ENCODE peak calls at places on chromosome 1, in ten cellular contexts. Y is activated CD4-positive, alpha-beta T cell treated with anti-CD3 and anti-CD28 coated beads for 36 hours; O is upper lobe of left lung; F is activated T-helper 17 cell treated with anti-CD3 and anti-CD28 coated beads, Interleukin-2, amount 50 U/mL, for 72 hours; S is activated CD8-positive, alpha-beta T cell treated with anti-CD3 and anti-CD28 coated beads, Interleukin-2, amount 10 ng/mL, durations not matched to agents 7 days and 5 days; A is K562; H is activated CD8-positive, alpha-beta memory T cell treated with anti-CD3 and anti-CD28 coated beads, Interleukin-2, amount 10 ng/mL, durations not matched to agents 7 days and 5 days; P is RWPE2; Z is mucosa of descending colon; M is stimulated activated effector memory CD8-positive, alpha-beta T cell treated with anti-CD3 and anti-CD28 coated beads, Interleukin-12 subunit alpha, Interleukin-12 subunit beta, amount 100 ng/mL, for 72 hours. X is an unnamed sample.
A peak's percentile ranks its signal among the peaks of the same experiment; 100 is the strongest.

GRCh38 chr1:72431810-72432209 is 149.5 kb upstream of the NEGR1 start:
- ATAC-seq in M (no peak), H (no peak), P (peak; percentile 74), Z (no peak), F (no peak), Y (no peak), O (no peak), S (no peak), A (no peak), X (no peak)

GRCh38 chr1:151867785-151868403 is 14.4 kb upstream of the THEM5 start:
- ATAC-seq in H (no peak), Y (peak; percentile 82), F (peak; percentile 88), S (no peak), Z (peak; percentile 84), M (peak; percentile 79), O (no peak), A (no peak), P (peak; percentile 66), X (peak; percentile 74)

GRCh38 chr1:63601912-63602311 is 8.7 kb downstream of the PGM1 start:
- ATAC-seq in Y (no peak), P (no peak), M (no peak), S (no peak), O (no peak), H (no peak), F (no peak), Z (no peak), A (no peak), X (no peak)

GRCh38 chr1:19504796-19505693 is 19.7 kb upstream of the CAPZB start:
- ATAC-seq in H (no peak), O (peak; percentile 86), F (peak; percentile 12), P (no peak), S (no peak), M (no peak), Z (peak; percentile 84), A (no peak), Y (no peak), X (peak; percentile 32)

GRCh38 chr1:108043712-108044111 is 78.7 kb upstream of the VAV3 start:
- ATAC-seq in P (no peak), Z (peak; percentile 44), S (no peak), A (peak; percentile 78), Y (no peak), F (no peak), H (no peak), M (no peak), O (no peak), X (no peak)

GRCh38 chr1:52727114-52727586 is 897 bp downstream of the ZYG11B start:
- ATAC-seq in F (no peak), P (peak; percentile 15), Y (no peak), A (peak; percentile 35), M (no peak), S (no peak), H (no peak), O (no peak), Z (peak; percentile 24), X (no peak)

GRCh38 chr1:206101351-206101750 is 15.8 kb downstream of the AVPR1B start:
- ATAC-seq in S (no peak), O (no peak), Z (no peak), P (no peak), H (no peak), F (no peak), A (no peak), Y (no peak), M (no peak), X (no peak)

GRCh38 chr1:38852780-38853179 is 6.8 kb downstream of the RRAGC start:
- ATAC-seq in S (no peak), Y (peak; percentile 97), F (peak; percentile 94), O (no peak), H (peak; percentile 74), M (peak; percentile 97), P (no peak), Z (no peak), A (no peak), X (no peak)

GRCh38 chr1:229070168-229070567 is 200.7 kb upstream of the RAB4A start:
- ATAC-seq in F (no peak), Z (peak; percentile 58), S (no peak), M (no peak), P (peak; percentile 95), A (no peak), Y (no peak), H (no peak), O (peak; percentile 89), X (peak; percentile 71)

GRCh38 chr1:217078010-217078704 is 354.9 kb upstream of the ESRRG start:
- ATAC-seq in Z (peak; percentile 26), A (no peak), P (no peak), O (no peak), S (no peak), Y (no peak), M (no peak), H (no peak), F (no peak), X (no peak)

GRCh38 chr1:28926629-28927441 is 12.5 kb downstream of the EPB41 start:
- ATAC-seq in P (no peak), O (peak; percentile 81), H (peak; percentile 94), Y (peak; percentile 89), S (peak; percentile 90), M (peak; percentile 95), A (peak; percentile 89), Z (peak; percentile 80), F (peak; percentile 90), X (peak; percentile 64)

GRCh38 chr1:1869459-1869858 is 21.4 kb downstream of the GNB1 start:
- ATAC-seq in S (no peak), H (no peak), A (peak; percentile 20), F (no peak), M (no peak), Z (peak; percentile 4), Y (no peak), P (no peak), O (no peak), X (no peak)

GRCh38 chr1:37588939-37589338 is 6.8 kb downstream of the GNL2 start:
- ATAC-seq in S (no peak), P (no peak), Y (peak; percentile 81), Z (no peak), F (peak; percentile 59), A (no peak), O (no peak), H (no peak), M (peak; percentile 80), X (no peak)

GRCh38 chr1:220290163-220290761 is 18.0 kb upstream of the RAB3GAP2 start:
- ATAC-seq in Z (no peak), H (no peak), S (no peak), O (no peak), M (no peak), P (no peak), F (no peak), Y (no peak), A (no peak), X (no peak)

GRCh38 chr1:203480084-203480483 is 4.5 kb downstream of the PRELP start:
- ATAC-seq in A (no peak), O (no peak), P (no peak), M (no peak), H (no peak), S (no peak), Z (no peak), F (no peak), Y (no peak), X (no peak)

GRCh38 chr1:175824079-175824478 is 80.7 kb upstream of the TNR start:
- ATAC-seq in Y (no peak), S (no peak), A (peak; percentile 78), P (no peak), M (peak; percentile 34), O (no peak), F (no peak), Z (no peak), H (no peak), X (no peak)

GRCh38 chr1:58189453-58189852 is 357.1 kb downstream of the OMA1 start:
- ATAC-seq in Z (no peak), Y (no peak), P (no peak), M (no peak), A (no peak), H (no peak), S (no peak), O (no peak), F (no peak), X (no peak)

GRCh38 chr1:93014156-93014555 is 52.9 kb upstream of the DIPK1A start:
- ATAC-seq in Z (no peak), A (no peak), Y (no peak), S (no peak), P (no peak), O (no peak), H (no peak), M (no peak), F (no peak), X (no peak)

GRCh38 chr1:25871086-25871703 is 4.3 kb downstream of the PAQR7 start:
- ATAC-seq in A (peak; percentile 35), F (no peak), Y (no peak), M (no peak), O (no peak), H (no peak), Z (peak; percentile 44), S (no peak), P (peak; percentile 68), X (peak; percentile 67)

X was measured in esophagus mucosa.